ENCODE peak calls at places on chromosome 11, in four cellular contexts. D is GM23338, C is SK-N-SH, Z is GM23248. H is an unnamed sample.
A peak's percentile ranks its signal among the peaks of the same experiment; 100 is the strongest.

GRCh38 chr11:58628446-58628845 is 6.0 kb downstream of the CNTF start:
- DNase-seq in D (no peak), C (no peak), Z (peak; percentile 80), H (peak; percentile 28)

GRCh38 chr11:80054582-80055165 is 613.8 kb upstream of the TENM4 start:
- DNase-seq in D (no peak), C (no peak), Z (no peak), H (no peak)

GRCh38 chr11:4375431-4376113 is 7.4 kb upstream of the OR52B4 start:
- DNase-seq in D (no peak), C (no peak), Z (no peak), H (no peak)

GRCh38 chr11:69497221-69497787 is 15.8 kb downstream of the LINC01488 start:
- DNase-seq in D (peak; percentile 49), C (no peak), Z (peak; percentile 98), H (peak; percentile 82)

GRCh38 chr11:48101958-48102357 is 114.7 kb upstream of the OR4B1 start:
- DNase-seq in D (no peak), C (no peak), Z (no peak), H (no peak)

GRCh38 chr11:111878385-111878765 is 590 bp downstream of the FDXACB1 start:
- DNase-seq in D (peak; percentile 39), C (no peak), Z (peak; percentile 47), H (no peak)

GRCh38 chr11:47051217-47051616 is 114.7 kb downstream of the CSTPP1 start:
- DNase-seq in D (no peak), C (no peak), Z (peak; percentile 39), H (no peak)

GRCh38 chr11:14075118-14075601 is 112.6 kb downstream of the SPON1 start:
- DNase-seq in D (peak; percentile 42), C (no peak), Z (peak; percentile 73), H (peak; percentile 42)

GRCh38 chr11:102187416-102188125 is 77.3 kb downstream of the YAP1 start:
- DNase-seq in D (no peak), C (peak; percentile 39), Z (peak; percentile 64), H (no peak)

GRCh38 chr11:120124355-120124754 is 13.6 kb downstream of the TRIM29 start:
- DNase-seq in D (no peak), C (no peak), Z (no peak), H (no peak)

GRCh38 chr11:82718841-82719240 is 14.8 kb downstream of the FAM181B start:
- DNase-seq in D (no peak), C (no peak), Z (no peak), H (no peak)

GRCh38 chr11:118194835-118195627 is 18.6 kb upstream of the SCN2B start:
- DNase-seq in D (no peak), C (no peak), Z (peak; percentile 94), H (no peak)

GRCh38 chr11:122659676-122660571 is 4.4 kb downstream of the UBASH3B start:
- DNase-seq in D (no peak), C (no peak), Z (no peak), H (no peak)
- H3F3A ChIP-seq in D (no peaks in the 10 kb centered on the region), C (no peaks in the 10 kb centered on the region), Z (peaks cover 30% of the 10 kb centered on the region), H (peaks cover 10% of the 10 kb centered on the region)

GRCh38 chr11:6646631-6647281 is 8.9 kb downstream of the DCHS1 start:
- DNase-seq in D (peak; percentile 29), C (peak; percentile 88), Z (peak; percentile 63), H (no peak)

GRCh38 chr11:6646040-6646439 is 9.6 kb downstream of the DCHS1 start:
- DNase-seq in D (no peak), C (no peak), Z (peak; percentile 86), H (no peak)

GRCh38 chr11:6648505-6648904 is 7.1 kb downstream of the DCHS1 start:
- DNase-seq in D (no peak), C (no peak), Z (no peak), H (no peak)

GRCh38 chr11:6647836-6648235 is 7.8 kb downstream of the DCHS1 start:
- DNase-seq in D (no peak), C (no peak), Z (no peak), H (no peak)

GRCh38 chr11:6647282-6647679 is 8.3 kb downstream of the DCHS1 start:
- DNase-seq in D (peak; percentile 43), C (peak; percentile 73), Z (peak; percentile 78), H (no peak)
- H3K27ac ChIP-seq in D (no peak overlapping the region), C (peak overlapping the region; percentile 98), Z (peak overlapping the region; percentile 39), H (no peak overlapping the region)

DNA sequence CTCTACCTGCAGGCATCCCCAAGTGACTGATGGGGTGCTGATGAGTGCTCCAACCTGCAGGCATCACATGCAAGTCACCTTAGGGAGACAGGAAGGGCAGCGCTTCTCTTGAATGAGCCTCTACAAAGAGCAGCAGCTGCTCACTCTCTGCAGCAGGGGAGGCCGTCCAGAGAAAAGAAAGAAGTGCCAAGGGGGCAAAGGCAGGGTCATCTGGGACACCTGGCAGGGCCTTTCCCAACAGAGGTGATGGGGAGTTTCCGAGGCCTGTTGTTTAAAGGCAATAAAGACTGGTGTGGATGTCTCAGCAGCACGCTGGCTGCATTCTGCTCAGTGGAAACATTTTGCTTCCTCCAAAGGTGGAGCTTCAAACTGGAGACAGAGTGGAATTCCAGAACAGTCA is 113.7 kb downstream of the ETS1 start:
- DNase-seq in D (no peak), C (no peak), Z (peak; percentile 63), H (no peak)
- H3F3A ChIP-seq in D (no peaks in the 10 kb centered on the region), C (peaks cover 26% of the 10 kb centered on the region), Z (peaks cover 76% of the 10 kb centered on the region), H (peaks cover 13% of the 10 kb centered on the region)

DNA sequence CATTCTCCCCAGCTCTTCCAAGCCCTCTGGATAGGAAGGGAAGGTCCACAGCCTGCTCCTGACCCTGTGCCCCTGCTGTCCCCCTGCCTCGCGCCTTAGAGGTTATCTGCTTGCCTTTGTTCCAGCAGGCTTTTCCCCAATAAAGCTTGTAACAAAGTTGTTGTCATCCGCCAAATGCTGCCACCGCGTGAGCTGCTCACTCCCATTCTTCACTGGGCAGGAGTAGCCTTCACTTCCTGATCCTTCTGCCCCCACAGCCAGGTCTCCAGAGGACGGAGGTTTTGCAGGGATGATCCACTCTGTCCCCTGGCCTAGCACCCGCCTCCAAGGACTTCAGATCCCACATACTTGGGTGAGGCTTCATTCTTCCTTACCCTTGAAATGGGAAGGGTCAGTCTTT is 94.0 kb upstream of the RASSF10 start:
- DNase-seq in D (no peak), C (no peak), Z (no peak), H (no peak)
- H3K27ac ChIP-seq in D (peak overlapping the region; percentile 65), C (peak overlapping the region; percentile 68), Z (peak overlapping the region; percentile 75), H (no peak overlapping the region)

GRCh38 chr11:67238894-67239794 is 27.1 kb upstream of the GRK2 start:
- DNase-seq in D (no peak), C (no peak), Z (peak; percentile 42), H (peak; percentile 47)

GRCh38 chr11:67230886-67231285 is 35.4 kb upstream of the GRK2 start:
- DNase-seq in D (no peak), C (no peak), Z (no peak), H (no peak)

GRCh38 chr11:67230406-67230805 is 35.9 kb upstream of the GRK2 start:
- DNase-seq in D (no peak), C (no peak), Z (no peak), H (no peak)

GRCh38 chr11:67237574-67237973 is 28.7 kb upstream of the GRK2 start:
- DNase-seq in D (no peak), C (no peak), Z (no peak), H (no peak)

GRCh38 chr11:67233584-67234190 is 32.6 kb upstream of the GRK2 start:
- DNase-seq in D (no peak), C (no peak), Z (no peak), H (no peak)
- H3F3A ChIP-seq in D (peaks cover 7% of the 10 kb centered on the region), C (peaks cover 23% of the 10 kb centered on the region), Z (peaks cover 28% of the 10 kb centered on the region), H (peaks cover 20% of the 10 kb centered on the region)

DNA sequence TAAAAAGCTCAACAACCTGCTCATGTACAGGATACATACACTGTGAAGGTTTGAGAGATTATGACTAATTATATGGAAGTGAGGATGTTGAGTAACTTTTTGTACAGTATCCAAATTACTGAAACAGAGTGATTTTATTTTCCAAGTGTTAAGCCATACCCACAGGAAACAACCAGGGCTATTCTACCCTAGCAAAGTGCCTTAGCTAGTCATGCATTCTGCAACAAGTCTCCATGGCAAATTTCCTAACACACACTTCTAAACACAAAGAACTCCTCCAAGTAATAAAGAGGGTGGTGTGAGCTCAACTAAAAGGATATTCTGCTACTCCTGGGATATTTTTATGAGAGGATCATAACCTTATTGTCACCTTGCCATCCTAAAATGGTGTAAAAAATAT is 4.4 kb downstream of the LGR4 start:
- DNase-seq in D (no peak), C (no peak), Z (peak; percentile 95), H (no peak)
- H3K27ac ChIP-seq in D (no peak overlapping the region), C (no peak overlapping the region), Z (peak overlapping the region; percentile 98), H (peak overlapping the region; percentile 19)

GRCh38 chr11:123179571-123179970 is 15.5 kb downstream of the CLMP start:
- DNase-seq in D (no peak), C (no peak), Z (no peak), H (no peak)

GRCh38 chr11:123178166-123178565 is 16.9 kb downstream of the CLMP start:
- DNase-seq in D (no peak), C (no peak), Z (no peak), H (no peak)

GRCh38 chr11:123174196-123175183 is 20.6 kb downstream of the CLMP start:
- DNase-seq in D (peak; percentile 41), C (no peak), Z (peak; percentile 95), H (peak; percentile 62)

GRCh38 chr11:123173856-123174186 is 21.2 kb downstream of the CLMP start:
- DNase-seq in D (no peak), C (no peak), Z (no peak), H (no peak)

DNA sequence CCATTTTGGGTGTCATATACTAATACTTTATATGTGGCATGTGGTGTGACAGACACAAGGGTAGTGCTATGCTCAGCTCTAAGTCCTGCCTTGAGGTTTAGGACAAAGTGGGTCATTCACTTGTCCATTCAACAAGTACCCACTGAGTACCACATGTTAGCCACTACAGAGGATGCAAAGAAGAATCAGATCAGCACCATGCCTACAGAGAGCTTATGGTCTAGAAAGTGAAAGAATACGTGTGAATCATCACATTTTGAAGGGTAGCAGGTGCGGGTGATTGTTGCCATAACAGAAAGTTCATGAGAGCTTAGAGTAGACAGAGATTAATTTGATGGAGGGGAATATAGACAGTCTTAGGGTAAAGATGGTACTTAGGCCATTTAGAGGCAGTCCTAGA is 18.3 kb downstream of the CLMP start:
- DNase-seq in D (no peak), C (no peak), Z (no peak), H (no peak)
- H3F3A ChIP-seq in D (peaks cover 8% of the 10 kb centered on the region), C (peaks cover 38% of the 10 kb centered on the region), Z (peaks cover 93% of the 10 kb centered on the region), H (peaks cover 9% of the 10 kb centered on the region)